ENCODE peak calls at places on chromosome 17, in ten cellular contexts. O is stimulated activated naive CD4-positive, alpha-beta T cell; D is WTC11; P is stimulated activated CD8-positive, alpha-beta memory T cell treated with anti-CD3 and anti-CD28 coated beads, Interleukin-15, amount 100 ng/mL, for 24 hours; W is CD4-positive, alpha-beta T cell; R is gastrocnemius medialis; J is A549; N is activated CD8-positive, alpha-beta memory T cell treated with anti-CD3 and anti-CD28 coated beads for 4 hours; M is EL; U is iPS-NIHi11. A is an unnamed sample.

GRCh38 chr17:8894673-8895578 is 27.5 kb upstream of the PIK3R6 start:
- DNase-seq in P (no peak), D (peak; percentile 66), U (peak; percentile 87), J (peak; percentile 78), W (no peak), R (no peak), N (no peak), O (peak; percentile 47), M (peak; percentile 74), A (peak; percentile 71)

GRCh38 chr17:880074-880870 is 98.1 kb downstream of the MRM3 start:
- DNase-seq in R (no peak), D (no peak), U (no peak), J (no peak), W (no peak), O (no peak), P (no peak), M (peak; percentile 66), N (no peak), A (peak; percentile 19)

GRCh38 chr17:58531661-58532554 is 17.5 kb upstream of the MTMR4 start:
- DNase-seq in W (peak; percentile 57), J (no peak), D (peak; percentile 70), R (no peak), N (no peak), U (peak; percentile 93), O (peak; percentile 47), P (peak; percentile 34), M (peak; percentile 54), A (no peak)

GRCh38 chr17:60391419-60392041 is 403 bp downstream of the USP32 start:
- DNase-seq in W (no peak), U (peak; percentile 78), D (peak; percentile 65), M (no peak), P (no peak), R (no peak), N (no peak), J (no peak), O (no peak), A (no peak)

GRCh38 chr17:33924105-33924504 is 331.0 kb upstream of the CCL2 start:
- DNase-seq in D (no peak), J (no peak), N (no peak), M (no peak), W (no peak), U (no peak), O (no peak), P (no peak), R (no peak), A (no peak)

GRCh38 chr17:29597361-29598172 is 4.6 kb downstream of the ANKRD13B start:
- DNase-seq in U (no peak), M (no peak), R (no peak), P (no peak), W (no peak), D (no peak), O (no peak), N (no peak), J (no peak), A (no peak)

GRCh38 chr17:80894439-80894721 is 97.3 kb upstream of the CHMP6 start:
- DNase-seq in O (no peak), U (no peak), W (no peak), M (no peak), J (peak; percentile 22), D (no peak), R (no peak), P (no peak), N (no peak), A (no peak)

GRCh38 chr17:39674702-39675389 is 6.6 kb downstream of the PNMT start:
- DNase-seq in O (no peak), R (no peak), D (no peak), U (peak; percentile 67), M (no peak), J (peak; percentile 23), P (no peak), W (no peak), N (no peak), A (no peak)

GRCh38 chr17:73359255-73359816 is 47.5 kb upstream of the CDC42EP4 start:
- DNase-seq in P (no peak), O (no peak), M (no peak), N (no peak), U (no peak), D (no peak), J (no peak), W (no peak), R (no peak), A (no peak)

GRCh38 chr17:71187145-71187878 is 933.5 kb upstream of the SOX9 start:
- DNase-seq in M (no peak), R (no peak), N (no peak), O (no peak), U (no peak), D (no peak), J (no peak), W (no peak), P (no peak), A (no peak)

GRCh38 chr17:80477647-80478478 is 1.5 kb upstream of the NPTX1 start:
- DNase-seq in W (no peak), J (peak; percentile 70), P (no peak), D (peak; percentile 72), M (peak; percentile 44), N (no peak), U (peak; percentile 87), R (no peak), O (peak; percentile 27), A (no peak)

GRCh38 chr17:59464246-59464645 is 101.2 kb upstream of the DHX40 start:
- DNase-seq in O (no peak), W (no peak), R (no peak), P (no peak), U (no peak), D (no peak), N (no peak), J (no peak), M (no peak), A (no peak)

GRCh38 chr17:42518755-42519545 is 17.1 kb upstream of the NAGLU start:
- DNase-seq in J (peak; percentile 84), N (no peak), D (no peak), R (no peak), P (no peak), M (peak; percentile 58), W (no peak), O (no peak), U (no peak), A (peak; percentile 99)

GRCh38 chr17:19770985-19771710 is 23.1 kb upstream of the ALDH3A1 start:
- DNase-seq in R (no peak), J (no peak), M (no peak), N (no peak), O (no peak), W (no peak), P (no peak), U (no peak), D (no peak), A (no peak)

GRCh38 chr17:56499799-56500388 is 93.6 kb upstream of the NOG start:
- DNase-seq in D (no peak), P (no peak), M (peak; percentile 42), O (peak; percentile 29), W (no peak), U (peak; percentile 15), R (no peak), N (no peak), J (peak; percentile 66), A (peak; percentile 34)

GRCh38 chr17:2931426-2931825 is 132.0 kb downstream of the OR1D5 start:
- DNase-seq in U (no peak), W (no peak), D (peak; percentile 44), J (no peak), M (no peak), N (no peak), R (no peak), O (no peak), P (no peak), A (no peak)

GRCh38 chr17:9837551-9838471 is 12.1 kb downstream of the GLP2R start:
- DNase-seq in O (no peak), U (no peak), W (no peak), N (no peak), M (peak; percentile 93), P (no peak), R (no peak), J (peak; percentile 98), D (no peak), A (peak; percentile 87)

GRCh38 chr17:5861849-5862248 is 208.3 kb upstream of the WSCD1 start:
- DNase-seq in R (no peak), P (no peak), O (no peak), U (no peak), W (no peak), D (no peak), J (no peak), M (no peak), N (no peak), A (peak; percentile 35)

GRCh38 chr17:48671697-48672171 is 45.6 kb upstream of the HOXB9 start:
- DNase-seq in W (peak; percentile 66), O (peak; percentile 65), M (peak; percentile 73), J (peak; percentile 79), D (peak; percentile 87), U (peak; percentile 82), R (peak; percentile 50), P (peak; percentile 44), N (peak; percentile 34), A (peak; percentile 72)

GRCh38 chr17:31067699-31068184 is 27.0 kb upstream of the NF1 start:
- DNase-seq in D (no peak), N (no peak), U (no peak), W (no peak), R (no peak), P (no peak), O (no peak), J (peak; percentile 68), M (peak; percentile 92), A (peak; percentile 89)

GRCh38 chr17:64019486-64020067 is 856 bp downstream of the ICAM2 start:
- DNase-seq in U (no peak), R (no peak), M (no peak), O (no peak), N (no peak), P (no peak), W (no peak), J (no peak), D (no peak), A (no peak)

GRCh38 chr17:72351884-72352346 is 231.1 kb downstream of the SOX9 start:
- DNase-seq in R (no peak), N (no peak), U (no peak), M (no peak), D (peak; percentile 30), O (no peak), P (no peak), J (no peak), W (no peak), A (no peak)

GRCh38 chr17:67431210-67432015 is 54.3 kb downstream of the PITPNC1 start:
- DNase-seq in U (no peak), D (no peak), W (no peak), O (no peak), J (peak; percentile 61), R (no peak), M (peak; percentile 77), N (no peak), P (no peak), A (peak; percentile 94)

GRCh38 chr17:49567871-49568694 is 7.6 kb upstream of the NXPH3 start:
- DNase-seq in W (peak; percentile 76), M (peak; percentile 83), D (peak; percentile 92), R (peak; percentile 84), P (peak; percentile 71), J (peak; percentile 92), N (peak; percentile 59), O (peak; percentile 79), U (peak; percentile 78), A (peak; percentile 59)

GRCh38 chr17:75654176-75654575 is 12.8 kb downstream of the RECQL5 start:
- DNase-seq in M (no peak), D (no peak), J (peak; percentile 60), N (no peak), W (no peak), U (no peak), R (no peak), P (no peak), O (no peak), A (no peak)

GRCh38 chr17:44008205-44008909 is 3.9 kb downstream of the NAGS start:
- DNase-seq in J (no peak), R (no peak), P (no peak), N (no peak), O (peak; percentile 5), U (no peak), M (no peak), W (no peak), D (peak; percentile 46), A (no peak)

GRCh38 chr17:34673995-34674900 is 94.9 kb downstream of the TMEM132E start:
- DNase-seq in P (no peak), J (no peak), M (no peak), R (no peak), W (no peak), U (no peak), O (no peak), D (no peak), N (no peak), A (no peak)

GRCh38 chr17:72976971-72977767 is 115.3 kb downstream of the SLC39A11 start:
- DNase-seq in M (peak; percentile 95), J (peak; percentile 44), W (no peak), R (peak; percentile 4), P (no peak), U (peak; percentile 30), O (no peak), N (no peak), D (no peak), A (peak; percentile 90)

A was measured in A172.